ENCODE peak calls at places on chromosomes 1 and 21, in five cellular contexts. O is progenitor cell of endocrine pancreas; N is caudate nucleus; Y is CD8-positive, alpha-beta memory T cell; R is nephron progenitor cell. S is an unnamed sample.

GRCh38 chr1:244027491-244027890 is 23.6 kb upstream of the ZBTB18 start:
- DNase-seq in O (no peak), N (no peak), Y (no peak), R (no peak), S (no peak)

GRCh38 chr1:111436726-111437125 is 9.2 kb upstream of the OVGP1 start:
- DNase-seq in O (no peak), N (no peak), Y (no peak), R (no peak), S (no peak)

GRCh38 chr21:45056505-45056904 is 17.9 kb upstream of the ADARB1 start:
- DNase-seq in O (no peak), N (no peak), Y (no peak), R (no peak), S (no peak)

GRCh38 chr1:29833596-29833995 is 597.3 kb downstream of the PTPRU start:
- DNase-seq in O (no peak), N (no peak), Y (no peak), R (no peak), S (no peak)

GRCh38 chr1:185260611-185261010 is 56.4 kb downstream of the IVNS1ABP start:
- DNase-seq in O (no peak), N (no peak), Y (no peak), R (no peak), S (no peak)

GRCh38 chr1:75989130-75989529 is 56.9 kb upstream of the ASB17 start:
- DNase-seq in O (no peak), N (no peak), Y (no peak), R (no peak), S (no peak)

GRCh38 chr1:111851552-111851951 is 95.9 kb downstream of the DDX20 start:
- DNase-seq in O (no peak), N (no peak), Y (no peak), R (no peak), S (no peak)

GRCh38 chr21:36127977-36128376 is 6.9 kb upstream of the CBR3 start:
- DNase-seq in O (no peak), N (no peak), Y (no peak), R (no peak), S (no peak)

GRCh38 chr1:232557661-232558260 is 72.2 kb downstream of the SIPA1L2 start:
- DNase-seq in O (no peak), N (no peak), Y (no peak), R (no peak), S (no peak)

GRCh38 chr1:65264197-65264929 is 45.0 kb upstream of the DNAJC6 start:
- DNase-seq in O (no peak), N (peak), Y (no peak), R (peak), S (peak)

GRCh38 chr1:230495021-230495550 is 69.0 kb upstream of the PGBD5 start:
- DNase-seq in O (no peak), N (no peak), Y (no peak), R (no peak), S (no peak)